ENCODE peak calls at places on chromosomes 12 and 14, in nine cellular contexts. E is fibroblast of mammary gland, A is OCI-LY7, T is right atrium auricular region, K is psoas muscle, B is AG10803, R is BJ, N is sigmoid colon, Y is hepatocyte. J is an unnamed sample.

GRCh38 chr12:13215056-13215455 is 18.5 kb downstream of the EMP1 start:
- DNase-seq in B (no peak), E (no peak), Y (no peak), K (no peak), N (no peak), T (no peak), A (no peak), R (no peak), J (no peak)

GRCh38 chr12:114636723-114637480 is 47.1 kb downstream of the TBX3 start:
- DNase-seq in T (no peak), B (peak), A (no peak), Y (peak), N (no peak), R (no peak), K (no peak), E (peak), J (no peak)

GRCh38 chr12:116916714-116917114 is 6.0 kb downstream of the FBXW8 start:
- DNase-seq in N (no peak), E (peak), T (no peak), Y (peak), A (peak), B (peak), R (no peak), K (peak), J (peak)

GRCh38 chr14:77059276-77059934 is 30.9 kb upstream of the IRF2BPL start:
- DNase-seq in E (peak), K (peak), N (no peak), Y (peak), R (peak), A (no peak), B (peak), T (no peak), J (no peak)

GRCh38 chr14:39107624-39108023 is 4.6 kb upstream of the SEC23A start:
- DNase-seq in E (peak), R (no peak), Y (peak), N (no peak), A (peak), K (no peak), T (no peak), B (peak), J (no peak)

GRCh38 chr12:6826125-6826733 is 2.0 kb upstream of the P3H3 start:
- DNase-seq in E (no peak), A (no peak), K (no peak), B (no peak), Y (no peak), T (no peak), N (no peak), R (no peak), J (no peak)

GRCh38 chr12:113794774-113795173 is 171.4 kb downstream of the RBM19 start:
- DNase-seq in T (no peak), A (no peak), K (no peak), R (no peak), Y (no peak), B (no peak), N (no peak), E (no peak), J (no peak)

GRCh38 chr14:61525293-61526011 is 169.9 kb upstream of the HIF1A start:
- DNase-seq in K (peak), Y (peak), E (peak), N (peak), A (no peak), B (peak), R (no peak), T (peak), J (peak)

GRCh38 chr12:65593206-65593833 is 231.0 kb upstream of the HMGA2 start:
- DNase-seq in R (peak), K (no peak), A (no peak), T (no peak), N (no peak), Y (peak), B (no peak), E (no peak), J (no peak)

GRCh38 chr14:27392153-27392552 is 794.3 kb upstream of the NOVA1 start:
- DNase-seq in T (no peak), N (no peak), B (peak), E (peak), K (no peak), A (no peak), Y (no peak), R (no peak), J (no peak)

GRCh38 chr12:109710279-109710746 is 3.3 kb upstream of the FAM222A start:
- DNase-seq in Y (no peak), A (no peak), E (no peak), T (no peak), K (no peak), B (no peak), R (peak), N (no peak), J (no peak)

GRCh38 chr12:42260518-42260917 is 22.5 kb upstream of the YAF2 start:
- DNase-seq in T (no peak), A (no peak), K (no peak), B (no peak), E (no peak), Y (no peak), N (no peak), R (no peak), J (no peak)

GRCh38 chr14:72098202-72098601 is 166.0 kb downstream of the RGS6 start:
- DNase-seq in B (no peak), Y (no peak), T (no peak), R (no peak), K (no peak), E (no peak), N (no peak), A (no peak), J (no peak)

DNA sequence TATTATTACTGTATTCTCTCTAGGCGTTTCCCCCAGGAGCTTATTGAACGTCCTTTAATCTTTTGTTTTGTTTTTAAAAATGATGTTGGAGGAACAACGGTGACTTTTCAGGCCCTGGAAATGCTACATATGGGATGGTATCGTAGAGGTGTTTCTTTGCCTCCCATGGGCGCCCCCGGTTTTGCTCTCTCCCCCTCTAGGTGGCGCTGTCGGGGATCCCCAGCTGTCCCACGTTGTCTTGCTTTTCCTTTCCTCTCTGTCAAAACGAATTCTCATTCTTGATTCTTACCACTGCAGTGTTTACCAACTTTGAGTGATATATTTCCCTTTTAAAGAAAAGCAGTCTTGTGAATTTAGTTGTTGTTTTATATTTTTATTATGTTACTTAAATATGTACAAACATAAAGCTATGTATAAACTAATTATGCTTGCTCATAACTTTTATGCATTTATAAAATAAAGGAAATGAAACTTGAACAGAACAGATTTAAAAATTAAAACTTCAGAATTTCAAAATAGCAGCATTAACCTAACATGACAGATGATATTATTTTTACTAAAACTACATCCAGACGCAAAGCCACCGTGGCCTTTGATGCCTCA is 171.9 kb downstream of the RGS6 start:
- DNase-seq in A (peak), R (no peak), K (no peak), E (no peak), B (no peak), T (no peak), Y (peak), N (no peak), J (no peak)
- TF ChIP-seq CTCF in A (peak), R (peak), K (peak), E (peak), B (peak), T (peak), Y (peak), N (no peak), J (peak)

DNA sequence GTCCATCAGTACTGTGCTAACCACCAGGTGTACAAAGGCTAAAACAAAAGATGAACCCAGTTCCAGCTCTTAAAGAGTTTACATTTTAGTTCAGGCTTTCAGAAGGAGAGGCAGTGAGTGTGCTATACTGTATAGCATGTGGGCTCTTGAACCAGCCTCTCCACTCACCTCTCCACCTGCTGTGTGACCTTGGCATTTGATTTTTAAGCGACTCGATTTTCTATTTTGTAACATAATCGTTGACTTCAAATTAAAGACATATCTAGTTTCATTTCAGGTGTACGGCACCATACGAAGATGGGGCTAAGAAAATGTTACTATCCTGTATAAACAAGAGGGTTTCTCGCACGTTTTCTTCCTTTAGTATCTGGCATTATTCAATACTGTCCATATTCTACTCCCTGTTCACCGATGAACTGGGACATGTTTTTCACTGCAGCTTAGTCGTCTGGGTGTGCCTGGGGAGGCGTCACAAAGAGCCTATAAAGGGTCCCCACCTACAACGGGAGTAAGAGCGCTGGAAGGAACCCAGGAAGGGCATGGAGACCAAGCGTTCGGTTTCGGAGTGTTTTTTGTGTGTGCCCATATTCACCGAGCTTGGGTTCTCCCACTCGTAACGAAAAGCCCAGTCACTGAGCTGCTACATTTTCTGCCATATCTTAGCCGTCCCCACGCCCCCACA is 752 bp upstream of the USP15 start:
- DNase-seq in N (no peak), R (no peak), T (no peak), A (peak), B (no peak), K (no peak), Y (peak), E (no peak), J (no peak)
- H3K4me3 ChIP-seq in N (peak), R (peak), T (peak), A (peak), B (peak), K (peak), Y (peak), E (peak), J (peak)

DNA sequence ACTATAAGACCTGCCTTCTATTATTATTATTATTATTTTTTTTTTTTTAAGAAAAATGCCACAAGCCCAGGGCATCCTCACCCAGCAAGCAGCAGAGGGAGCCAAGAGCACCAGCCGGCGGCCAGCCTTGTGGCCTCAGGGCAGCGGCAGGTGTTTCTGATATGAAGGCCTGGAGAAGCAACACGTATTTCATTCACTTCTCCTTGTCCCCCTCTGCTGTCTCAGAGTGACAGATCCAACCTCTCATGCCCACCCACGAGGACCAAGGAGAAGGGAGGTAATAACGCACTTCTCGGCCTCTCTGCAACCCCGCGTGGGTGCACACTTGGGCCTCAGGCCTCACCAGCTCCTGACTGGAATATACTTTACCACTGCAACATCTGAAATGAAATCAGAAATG is 25.4 kb downstream of the CDC42BPB start:
- DNase-seq in B (peak), T (no peak), E (no peak), A (peak), Y (peak), N (no peak), R (no peak), K (no peak), J (no peak)
- TF ChIP-seq CTCF in B (peak), T (peak), E (peak), A (peak), Y (peak), N (no peak), R (no peak), K (no peak), J (no peak)

GRCh38 chr14:105173145-105173544 is 4.6 kb upstream of the JAG2 start:
- DNase-seq in B (no peak), Y (no peak), A (no peak), R (no peak), K (no peak), T (no peak), E (no peak), N (no peak), J (no peak)

GRCh38 chr14:105172476-105172875 is 3.9 kb upstream of the JAG2 start:
- DNase-seq in T (no peak), R (no peak), E (no peak), A (no peak), B (no peak), N (no peak), K (no peak), Y (no peak), J (no peak)

GRCh38 chr14:105168979-105169507 is 467 bp upstream of the JAG2 start:
- DNase-seq in K (no peak), N (no peak), Y (peak), B (no peak), T (no peak), R (no peak), E (no peak), A (peak), J (no peak)

GRCh38 chr14:105169776-105170655 is 1.4 kb upstream of the JAG2 start:
- DNase-seq in N (no peak), T (no peak), A (peak), R (no peak), B (no peak), E (no peak), Y (no peak), K (no peak), J (no peak)

GRCh38 chr14:105171004-105171673 is 2.6 kb upstream of the JAG2 start:
- DNase-seq in B (no peak), A (no peak), K (peak), Y (no peak), R (no peak), N (no peak), T (no peak), E (no peak), J (no peak)
- H3K4me3 ChIP-seq in B (no peak), A (peak), K (peak), Y (no peak), R (no peak), N (no peak), T (no peak), E (no peak), J (no peak)

DNA sequence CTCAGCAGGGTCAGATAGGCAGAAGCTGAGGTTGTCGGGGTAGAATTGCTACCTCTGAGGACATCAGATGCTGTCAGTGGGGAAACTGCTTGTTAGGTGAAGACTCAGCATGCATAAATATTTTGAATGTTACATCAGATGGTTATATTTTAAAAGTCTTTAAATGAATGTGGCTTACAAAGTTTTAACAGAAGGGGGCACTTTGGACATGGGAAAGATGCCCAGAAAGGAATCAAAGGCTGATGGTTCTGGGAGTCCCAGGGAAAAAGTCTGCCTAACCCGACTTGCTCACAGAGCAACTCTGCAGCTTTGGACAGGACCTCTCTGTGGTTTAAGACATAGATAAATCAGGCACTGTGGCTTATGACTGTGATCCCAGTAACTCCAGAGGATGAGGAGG is 474.8 kb downstream of the ATP23 start:
- DNase-seq in T (no peak), Y (peak), K (no peak), N (no peak), A (no peak), R (peak), B (peak), E (peak), J (no peak)
- TF ChIP-seq CTCF in T (no peak), Y (peak), K (no peak), N (no peak), A (no peak), R (peak), B (peak), E (peak), J (peak)

DNA sequence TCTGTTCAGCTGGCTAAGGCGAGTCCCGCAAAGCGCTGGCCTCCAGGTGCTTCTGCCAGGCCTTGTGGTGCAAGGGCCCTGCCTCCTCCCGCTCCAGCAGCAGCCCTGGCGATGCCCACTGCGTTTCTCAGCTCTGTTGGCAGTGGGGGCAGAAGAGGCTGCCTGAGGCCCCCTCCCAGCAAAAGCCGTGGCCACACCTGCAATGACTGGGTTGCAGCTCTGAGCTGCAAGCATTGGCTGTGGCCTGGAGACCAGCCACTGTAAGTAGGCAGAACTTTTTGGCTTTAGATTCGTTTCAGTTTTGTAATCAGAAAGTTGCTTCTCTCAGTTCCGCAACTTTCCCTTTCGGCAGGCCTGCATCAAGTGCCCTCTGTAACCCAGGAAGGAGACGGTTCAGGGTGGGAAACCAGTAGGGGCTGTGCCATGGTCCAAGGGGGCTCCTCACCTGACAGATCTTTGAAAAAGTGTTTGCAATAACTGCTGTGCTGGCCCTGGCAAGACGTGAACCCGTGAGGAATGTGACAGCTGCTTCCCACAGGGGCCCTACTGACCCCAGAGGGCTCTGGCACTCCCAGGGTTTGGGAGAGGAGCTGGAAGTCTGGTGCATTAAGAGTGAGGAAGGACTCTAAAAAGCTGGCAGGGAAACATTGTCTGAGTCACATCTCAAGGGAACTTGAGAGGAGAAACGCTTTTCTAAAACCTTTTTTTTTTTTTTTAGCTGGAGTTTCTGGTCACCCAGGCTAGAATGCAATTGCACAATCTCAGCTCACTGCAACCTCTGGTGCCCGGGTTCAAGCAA is 54.5 kb upstream of the MAX start:
- DNase-seq in N (no peak), B (peak), A (peak), K (peak), T (peak), R (peak), Y (no peak), E (peak), J (no peak)
- H3K4me3 ChIP-seq in N (no peak), B (peak), A (peak), K (peak), T (no peak), R (peak), Y (no peak), E (no peak), J (no peak)

GRCh38 chr12:95217377-95218163 is at the start of the genes FGD6 and VEZT:
- DNase-seq in B (peak), N (peak), T (peak), R (peak), A (peak), Y (peak), E (peak), K (peak), J (peak)
- TF ChIP-seq CTCF in B (peak), N (no peak), T (peak), R (peak), A (peak), Y (peak), E (peak), K (peak), J (peak)

DNA sequence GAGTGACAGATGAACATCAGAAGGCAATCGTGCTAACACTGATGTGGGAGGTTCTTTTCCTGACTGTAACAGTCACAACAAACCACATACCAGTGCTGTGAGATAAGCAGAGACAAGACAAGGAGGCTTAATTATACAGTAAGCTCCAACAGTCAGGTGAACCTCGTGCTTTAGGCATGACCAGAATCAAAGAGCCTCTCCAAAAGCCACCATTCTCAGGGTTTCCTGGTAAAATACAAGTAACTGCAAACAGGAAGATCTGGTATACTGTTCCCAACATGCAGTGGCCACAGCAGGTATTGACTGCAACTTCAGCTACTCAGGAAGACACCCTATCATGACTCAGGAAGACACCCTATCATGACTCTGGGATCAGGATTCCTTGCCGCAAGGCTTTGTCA is 47.3 kb upstream of the GTF2A1 start:
- DNase-seq in T (no peak), A (peak), K (no peak), Y (no peak), R (no peak), E (peak), N (no peak), B (no peak), J (no peak)
- H3K4me3 ChIP-seq in T (no peak), A (no peak), K (no peak), Y (no peak), R (no peak), E (no peak), N (no peak), B (no peak), J (no peak)

DNA sequence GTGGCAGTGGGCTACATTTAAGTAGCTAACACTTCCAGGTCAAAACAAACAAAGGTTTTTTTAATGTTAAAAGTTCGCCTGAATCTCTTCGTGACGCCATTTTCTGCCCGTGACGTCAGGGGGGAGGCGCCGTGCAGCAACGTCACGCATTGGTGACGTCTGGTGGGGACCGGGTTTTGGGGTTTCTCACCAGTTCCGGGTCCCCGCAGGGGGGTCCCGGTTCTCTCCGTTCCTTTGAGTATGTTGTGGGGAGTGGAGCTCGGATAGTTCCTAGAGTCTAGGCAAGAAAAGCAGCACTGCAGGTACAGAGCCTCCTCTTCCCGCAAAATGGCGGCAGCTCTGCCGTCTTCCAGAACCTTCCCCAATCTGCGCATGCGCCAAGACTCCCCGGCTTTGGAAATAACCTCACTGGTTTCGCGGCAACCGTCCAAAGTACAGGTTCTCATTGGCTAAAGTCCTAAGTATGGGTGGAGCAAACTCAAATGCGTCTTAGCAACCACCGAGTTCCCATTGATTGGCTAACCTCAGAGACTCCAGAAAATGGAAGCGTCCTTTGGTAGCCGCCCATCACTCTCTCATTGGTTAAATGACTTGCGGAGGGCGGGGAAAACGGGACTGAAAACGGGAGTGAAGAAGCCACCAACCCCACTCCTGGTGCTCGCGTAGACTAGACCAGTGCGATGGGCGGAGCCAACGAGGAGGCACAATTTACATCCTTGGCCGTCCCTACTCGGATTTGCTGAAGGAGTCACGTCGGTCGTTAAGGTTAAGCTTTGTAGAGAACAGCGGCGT is at the start of gene RBM23:
- DNase-seq in B (peak), A (peak), K (peak), R (peak), Y (peak), T (peak), N (peak), E (peak), J (peak)
- TF ChIP-seq CTCF in B (no peak), A (no peak), K (no peak), R (no peak), Y (no peak), T (no peak), N (no peak), E (no peak), J (no peak)